ENCODE peak calls at places on chromosome 6, in four cellular contexts. U is ovary, D is adipocyte, P is lower leg skin. M is an unnamed sample.
A peak's percentile ranks its signal among the peaks of the same experiment; 100 is the strongest.

GRCh38 chr6:83708546-83708969 is 343 bp downstream of the SNAP91 start:
- DNase-seq in P (no peak), D (peak; percentile 38), U (peak; percentile 34), M (peak; percentile 36)

GRCh38 chr6:105600342-105601293 is 197.7 kb upstream of the PREP start:
- DNase-seq in P (no peak), D (peak; percentile 78), U (no peak), M (no peak)

GRCh38 chr6:22141271-22141745 is 155.5 kb downstream of the PRL start:
- DNase-seq in U (no peak), P (no peak), D (no peak), M (no peak)

GRCh38 chr6:128515550-128516513 is 4.6 kb downstream of the PTPRK start:
- DNase-seq in U (no peak), P (no peak), D (peak; percentile 57), M (no peak)

GRCh38 chr6:70221025-70221714 is 81.7 kb downstream of the COL9A1 start:
- DNase-seq in U (no peak), P (no peak), D (peak; percentile 73), M (no peak)

GRCh38 chr6:149271348-149272340 is 45.9 kb upstream of the TAB2 start:
- DNase-seq in D (no peak), P (no peak), U (no peak), M (no peak)

GRCh38 chr6:6599468-6599873 is 11.0 kb downstream of the LY86 start:
- DNase-seq in U (no peak), P (peak; percentile 34), D (no peak), M (peak; percentile 43)

GRCh38 chr6:129671442-129672344 is 38.3 kb downstream of the ARHGAP18 start:
- DNase-seq in D (no peak), U (no peak), P (no peak), M (no peak)

GRCh38 chr6:13432526-13433218 is 54.7 kb downstream of the GFOD1 start:
- DNase-seq in D (no peak), U (no peak), P (no peak), M (no peak)